ENCODE peak calls at places on chromosome 4, in seven cellular contexts. Q is naive B cell; J is effector CD4-positive, alpha-beta T cell; M is HuH-7.5; I is WTC11; G is activated naive CD4-positive, alpha-beta T cell treated with Interleukin-2 at 50 U/mL for 16 hours; P is AG20443. T is an unnamed sample.

GRCh38 chr4:185859106-185859505 is 47.1 kb upstream of the SORBS2 start:
- DNase-seq in Q (no peak), J (no peak), M (no peak), I (no peak), G (no peak), P (no peak), T (no peak)

GRCh38 chr4:3829954-3830773 is 64.0 kb downstream of the ADRA2C start:
- DNase-seq in Q (no peak), J (no peak), M (no peak), I (peak; percentile 41), G (no peak), P (no peak), T (no peak)

GRCh38 chr4:42965326-42965725 is 72.8 kb downstream of the GRXCR1 start:
- DNase-seq in Q (no peak), J (no peak), M (no peak), I (no peak), G (no peak), P (no peak), T (no peak)

GRCh38 chr4:52751349-52751911 is at the start of gene ERVMER34-1:
- DNase-seq in Q (no peak), J (no peak), M (peak; percentile 81), I (peak; percentile 90), G (no peak), P (peak; percentile 64), T (peak; percentile 71)

GRCh38 chr4:141388483-141388882 is 167.8 kb downstream of the ZNF330 start:
- DNase-seq in Q (no peak), J (no peak), M (no peak), I (no peak), G (no peak), P (peak; percentile 64), T (no peak)

GRCh38 chr4:17055788-17056187 is 157.3 kb upstream of the LDB2 start:
- DNase-seq in Q (no peak), J (no peak), M (no peak), I (no peak), G (no peak), P (peak; percentile 67), T (no peak)

GRCh38 chr4:7358100-7358735 is 76.5 kb downstream of the PSAPL1 start:
- DNase-seq in Q (no peak), J (no peak), M (no peak), I (no peak), G (no peak), P (peak; percentile 89), T (peak; percentile 89)

GRCh38 chr4:24260922-24261581 is 323.3 kb downstream of the DHX15 start:
- DNase-seq in Q (no peak), J (no peak), M (no peak), I (no peak), G (no peak), P (no peak), T (no peak)

GRCh38 chr4:25161599-25161960 is 1.3 kb upstream of the SEPSECS start:
- DNase-seq in Q (no peak), J (no peak), M (no peak), I (no peak), G (no peak), P (peak; percentile 9), T (no peak)

GRCh38 chr4:38785901-38786402 is 3.2 kb upstream of the TLR10 start:
- DNase-seq in Q (no peak), J (no peak), M (no peak), I (no peak), G (no peak), P (no peak), T (peak; percentile 37)

GRCh38 chr4:121988950-121989349 is 37.1 kb upstream of the TRPC3 start:
- DNase-seq in Q (no peak), J (no peak), M (no peak), I (no peak), G (no peak), P (no peak), T (no peak)

GRCh38 chr4:169256856-169257756 is 13.7 kb downstream of the SH3RF1 start:
- DNase-seq in Q (no peak), J (no peak), M (no peak), I (no peak), G (no peak), P (no peak), T (no peak)

GRCh38 chr4:140156529-140157171 is 2.7 kb upstream of the MAML3 start:
- DNase-seq in Q (peak; percentile 79), J (no peak), M (no peak), I (no peak), G (peak; percentile 49), P (no peak), T (no peak)

GRCh38 chr4:142350886-142351285 is 495.2 kb downstream of the INPP4B start:
- DNase-seq in Q (no peak), J (no peak), M (no peak), I (no peak), G (no peak), P (no peak), T (no peak)

GRCh38 chr4:174595141-174595929 is 73.0 kb upstream of the HPGD start:
- DNase-seq in Q (no peak), J (no peak), M (no peak), I (no peak), G (no peak), P (no peak), T (no peak)

GRCh38 chr4:60452259-60452658 is 747.9 kb upstream of the ADGRL3 start:
- DNase-seq in Q (no peak), J (no peak), M (no peak), I (no peak), G (no peak), P (no peak), T (no peak)

GRCh38 chr4:172982151-172982590 is 186.4 kb upstream of the GALNT7 start:
- DNase-seq in Q (no peak), J (no peak), M (no peak), I (no peak), G (no peak), P (peak; percentile 39), T (no peak)

GRCh38 chr4:680931-681645 is 6.7 kb downstream of the MYL5 start:
- DNase-seq in Q (peak; percentile 49), J (no peak), M (peak; percentile 74), I (peak; percentile 62), G (peak; percentile 64), P (peak; percentile 76), T (peak; percentile 83)

GRCh38 chr4:158169931-158170690 is 2.7 kb downstream of the GASK1B start:
- DNase-seq in Q (no peak), J (no peak), M (no peak), I (no peak), G (no peak), P (peak; percentile 40), T (no peak)

GRCh38 chr4:146945556-146946374 is at the start of gene TTC29:
- DNase-seq in Q (peak; percentile 66), J (peak; percentile 65), M (peak; percentile 22), I (peak; percentile 98), G (peak; percentile 89), P (peak; percentile 99), T (peak; percentile 94)

GRCh38 chr4:41428205-41428940 is 109.6 kb upstream of the LIMCH1 start:
- DNase-seq in Q (no peak), J (no peak), M (no peak), I (no peak), G (no peak), P (no peak), T (no peak)